ENCODE peak calls at places on chromosomes 3 and 15, in four cellular contexts. One of them, this sample, is unnamed.
A peak's percentile ranks its signal among the peaks of the same experiment; 100 is the strongest.

GRCh38 chr3:65483475-65483874 is 555.2 kb downstream of the MAGI1 start:
- DNase-seq in GM12878: no peak
- DNase-seq in HepG2: no peak
- DNase-seq in K562: no peak
- DNase-seq in this sample: no peak

GRCh38 chr3:166593776-166594175 is 756.6 kb upstream of the BCHE start:
- DNase-seq in HepG2: no peak
- DNase-seq in K562: no peak
- DNase-seq in GM12878: no peak
- DNase-seq in this sample: no peak

GRCh38 chr3:39130693-39131265 is 22.6 kb downstream of the CSRNP1 start:
- DNase-seq in GM12878: no peak
- DNase-seq in K562: no peak
- DNase-seq in HepG2: no peak
- DNase-seq in this sample: no peak

GRCh38 chr15:57560976-57561711 is 30.6 kb upstream of the MYZAP start:
- DNase-seq in GM12878: peak; percentile 26
- DNase-seq in K562: peak; percentile 71
- DNase-seq in HepG2: peak; percentile 62
- DNase-seq in this sample: peak; percentile 77

GRCh38 chr3:187831125-187832051 is 86.1 kb upstream of the BCL6 start:
- DNase-seq in GM12878: no peak
- DNase-seq in HepG2: no peak
- DNase-seq in K562: no peak
- DNase-seq in this sample: no peak

GRCh38 chr3:100400424-100400781 is 486 bp downstream of the TOMM70 start:
- DNase-seq in HepG2: peak; percentile 16
- DNase-seq in K562: no peak
- DNase-seq in GM12878: no peak
- DNase-seq in this sample: peak; percentile 3

GRCh38 chr3:82807781-82808180 is 1046.3 kb upstream of the GBE1 start:
- DNase-seq in HepG2: no peak
- DNase-seq in GM12878: no peak
- DNase-seq in K562: no peak
- DNase-seq in this sample: no peak

GRCh38 chr3:107987036-107987557 is 103.7 kb downstream of the CD47 start:
- DNase-seq in GM12878: no peak
- DNase-seq in HepG2: peak; percentile 46
- DNase-seq in K562: no peak
- DNase-seq in this sample: no peak

GRCh38 chr15:82129769-82130168 is 84.0 kb upstream of the MEX3B start:
- DNase-seq in GM12878: no peak
- DNase-seq in K562: no peak
- DNase-seq in HepG2: no peak
- DNase-seq in this sample: no peak

GRCh38 chr3:129282727-129283327 is 4.2 kb downstream of the HMCES start:
- DNase-seq in K562: no peak
- DNase-seq in GM12878: peak; percentile 88
- DNase-seq in HepG2: peak; percentile 12
- DNase-seq in this sample: no peak

GRCh38 chr3:100256724-100257123 is 4.1 kb upstream of the TBC1D23 start:
- DNase-seq in GM12878: no peak
- DNase-seq in K562: no peak
- DNase-seq in HepG2: no peak
- DNase-seq in this sample: no peak

GRCh38 chr15:40103864-40104271 is 4.8 kb downstream of the BMF start:
- DNase-seq in K562: no peak
- DNase-seq in GM12878: no peak
- DNase-seq in HepG2: no peak
- DNase-seq in this sample: no peak

GRCh38 chr15:41939986-41940385 is 32.4 kb downstream of the EHD4 start:
- DNase-seq in HepG2: no peak
- DNase-seq in K562: no peak
- DNase-seq in GM12878: no peak
- DNase-seq in this sample: no peak

GRCh38 chr3:123741058-123741511 is 143.0 kb downstream of the MYLK start:
- DNase-seq in K562: no peak
- DNase-seq in HepG2: no peak
- DNase-seq in GM12878: no peak
- DNase-seq in this sample: no peak

GRCh38 chr3:32452009-32452408 is 50.6 kb downstream of the CMTM6 start:
- DNase-seq in GM12878: no peak
- DNase-seq in K562: no peak
- DNase-seq in HepG2: no peak
- DNase-seq in this sample: no peak

GRCh38 chr3:123050666-123051065 is 16.2 kb upstream of the PDIA5 start:
- DNase-seq in GM12878: no peak
- DNase-seq in HepG2: no peak
- DNase-seq in K562: no peak
- DNase-seq in this sample: no peak

GRCh38 chr3:13013151-13013561 is 60.1 kb downstream of the IQSEC1 start:
- DNase-seq in HepG2: no peak
- DNase-seq in K562: peak; percentile 77
- DNase-seq in GM12878: no peak
- DNase-seq in this sample: no peak

GRCh38 chr3:69740103-69741021 is 1.1 kb downstream of the MITF start:
- DNase-seq in K562: peak; percentile 53
- DNase-seq in GM12878: no peak
- DNase-seq in HepG2: no peak
- DNase-seq in this sample: no peak

GRCh38 chr3:27556854-27557253 is 72.7 kb upstream of the SLC4A7 start:
- DNase-seq in HepG2: no peak
- DNase-seq in GM12878: no peak
- DNase-seq in K562: no peak
- DNase-seq in this sample: no peak

GRCh38 chr3:175426805-175427204 is 567.7 kb downstream of the NAALADL2 start:
- DNase-seq in K562: no peak
- DNase-seq in GM12878: no peak
- DNase-seq in HepG2: no peak
- DNase-seq in this sample: no peak

GRCh38 chr3:143360244-143360643 is 240.7 kb downstream of the CHST2 start:
- DNase-seq in GM12878: no peak
- DNase-seq in HepG2: no peak
- DNase-seq in K562: no peak
- DNase-seq in this sample: no peak

GRCh38 chr3:66425032-66425431 is 75.8 kb downstream of the LRIG1 start:
- DNase-seq in HepG2: no peak
- DNase-seq in GM12878: no peak
- DNase-seq in K562: no peak
- DNase-seq in this sample: no peak

GRCh38 chr3:128407986-128408692 is 58.6 kb downstream of the DNAJB8 start:
- DNase-seq in GM12878: no peak
- DNase-seq in HepG2: no peak
- DNase-seq in K562: no peak
- DNase-seq in this sample: no peak

GRCh38 chr3:23495507-23495906 is 292.4 kb downstream of the UBE2E2 start:
- DNase-seq in K562: no peak
- DNase-seq in HepG2: no peak
- DNase-seq in GM12878: no peak
- DNase-seq in this sample: no peak

GRCh38 chr15:38531509-38531908 is 33.1 kb downstream of the RASGRP1 start:
- DNase-seq in GM12878: no peak
- DNase-seq in K562: no peak
- DNase-seq in HepG2: no peak
- DNase-seq in this sample: no peak

GRCh38 chr3:173732237-173732636 is 334.7 kb downstream of the NLGN1 start:
- DNase-seq in HepG2: no peak
- DNase-seq in GM12878: no peak
- DNase-seq in K562: no peak
- DNase-seq in this sample: no peak

DNA sequence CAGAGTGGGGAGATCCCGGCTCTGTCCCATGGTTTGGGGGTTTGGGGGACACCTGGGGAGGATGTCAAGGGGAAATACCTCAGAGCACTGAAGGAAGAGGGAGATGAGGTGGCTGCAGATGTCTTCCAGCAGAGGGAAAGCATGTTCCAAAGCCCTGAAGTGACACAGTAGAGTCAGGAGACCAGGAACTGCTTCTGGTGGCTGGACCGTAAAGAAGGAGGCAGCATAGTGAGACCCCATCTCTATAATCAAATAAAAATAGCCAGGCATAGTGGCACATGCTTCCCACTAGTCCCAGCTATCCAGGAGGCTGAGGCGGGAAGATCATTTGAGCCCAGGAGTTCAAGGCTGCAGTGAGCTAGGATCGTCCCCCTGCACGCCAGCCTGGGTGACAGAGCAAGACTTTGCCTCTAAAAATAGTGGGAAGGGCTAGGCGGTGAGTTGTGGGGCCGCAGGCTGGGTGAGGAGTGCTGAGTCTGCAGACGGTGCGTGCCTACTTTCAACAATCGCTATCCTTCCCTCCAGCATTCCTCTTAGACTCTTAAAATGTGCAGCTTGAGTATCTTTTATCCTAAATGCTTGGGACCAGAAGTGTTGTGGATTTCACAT is 26.2 kb downstream of the HES1 start:
- DNase-seq in HepG2: peak; percentile 17
- DNase-seq in K562: no peak
- DNase-seq in GM12878: no peak
- DNase-seq in this sample: no peak
- TF ChIP-seq ESRRA in HepG2: no peak
- TF ChIP-seq ESRRA in K562: no peak
- TF ChIP-seq ESRRA in GM12878: no peak
- TF ChIP-seq ESRRA in this sample: no peak

GRCh38 chr15:64781299-64781698 is 5.9 kb upstream of the RBPMS2 start:
- DNase-seq in HepG2: no peak
- DNase-seq in GM12878: no peak
- DNase-seq in K562: no peak
- DNase-seq in this sample: no peak
- TF ChIP-seq SMC3 in HepG2: no peak
- TF ChIP-seq SMC3 in GM12878: no peak
- TF ChIP-seq SMC3 in K562: no peak
- TF ChIP-seq SMC3 in this sample: no peak

GRCh38 chr3:186141776-186142175 is 32.9 kb upstream of the ETV5 start:
- DNase-seq in K562: no peak
- DNase-seq in HepG2: no peak
- DNase-seq in GM12878: no peak
- DNase-seq in this sample: no peak
- TF ChIP-seq ESRRA in K562: no peak
- TF ChIP-seq ESRRA in HepG2: no peak
- TF ChIP-seq ESRRA in GM12878: no peak
- TF ChIP-seq ESRRA in this sample: no peak

GRCh38 chr3:2096196-2096595 is 2.5 kb upstream of the CNTN4 start:
- DNase-seq in GM12878: no peak
- DNase-seq in K562: no peak
- DNase-seq in HepG2: no peak
- DNase-seq in this sample: no peak

GRCh38 chr3:2099779-2100191 is 1.1 kb downstream of the CNTN4 start:
- DNase-seq in K562: no peak
- DNase-seq in HepG2: no peak
- DNase-seq in GM12878: no peak
- DNase-seq in this sample: no peak

GRCh38 chr3:2097641-2098191 is 950 bp upstream of the CNTN4 start:
- DNase-seq in HepG2: no peak
- DNase-seq in K562: no peak
- DNase-seq in GM12878: no peak
- DNase-seq in this sample: no peak

GRCh38 chr3:2099028-2099671 is 484 bp downstream of the CNTN4 start:
- DNase-seq in GM12878: no peak
- DNase-seq in K562: no peak
- DNase-seq in HepG2: no peak
- DNase-seq in this sample: no peak

GRCh38 chr3:2098398-2099027 is at the start of gene CNTN4:
- DNase-seq in K562: no peak
- DNase-seq in GM12878: no peak
- DNase-seq in HepG2: peak; percentile 24
- DNase-seq in this sample: peak; percentile 23
- TF ChIP-seq SMC3 in K562: no peak
- TF ChIP-seq SMC3 in GM12878: no peak
- TF ChIP-seq SMC3 in HepG2: no peak
- TF ChIP-seq SMC3 in this sample: no peak

DNA sequence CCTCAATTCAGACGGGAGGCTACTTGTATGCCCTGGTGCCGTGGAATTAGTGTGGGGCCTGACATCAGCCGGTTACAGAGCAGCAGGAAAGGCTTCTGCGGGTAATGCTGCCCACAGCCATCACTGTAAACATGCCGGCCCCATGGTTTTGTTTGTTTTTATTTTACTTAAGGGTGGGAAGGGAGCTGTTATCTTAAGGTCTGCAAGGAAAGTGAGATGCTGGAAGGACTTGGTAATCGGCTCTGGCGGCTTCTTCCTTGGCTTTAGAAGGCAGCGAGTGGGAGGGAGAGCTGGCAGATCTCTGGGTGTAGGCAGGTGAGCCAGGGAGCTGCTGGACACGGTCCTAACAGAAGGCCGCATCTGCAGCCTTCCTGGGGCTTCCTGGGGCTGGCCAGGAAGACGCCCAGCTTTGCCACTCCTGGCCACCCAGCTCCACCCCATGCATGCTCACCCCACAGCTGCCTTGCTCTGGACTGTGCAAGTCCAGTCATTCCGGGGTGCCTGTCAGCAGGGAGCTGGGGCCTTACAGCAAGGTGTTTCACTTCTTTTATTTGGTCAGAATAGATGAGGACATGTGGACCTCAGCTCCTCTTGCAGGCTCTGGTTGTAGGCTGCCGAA is 54.1 kb upstream of the FURIN start:
- DNase-seq in HepG2: no peak
- DNase-seq in K562: no peak
- DNase-seq in GM12878: no peak
- DNase-seq in this sample: no peak
- TF ChIP-seq ESRRA in HepG2: no peak
- TF ChIP-seq ESRRA in K562: no peak
- TF ChIP-seq ESRRA in GM12878: no peak
- TF ChIP-seq ESRRA in this sample: no peak

GRCh38 chr3:149454746-149455145 is 19.8 kb upstream of the TM4SF4 start:
- DNase-seq in GM12878: no peak
- DNase-seq in K562: no peak
- DNase-seq in HepG2: no peak
- DNase-seq in this sample: no peak
- TF ChIP-seq SMC3 in GM12878: no peak
- TF ChIP-seq SMC3 in K562: no peak
- TF ChIP-seq SMC3 in HepG2: no peak
- TF ChIP-seq SMC3 in this sample: no peak

GRCh38 chr15:59846100-59846499 is 157.0 kb upstream of the BNIP2 start:
- DNase-seq in GM12878: no peak
- DNase-seq in HepG2: no peak
- DNase-seq in K562: no peak
- DNase-seq in this sample: no peak

GRCh38 chr15:59843609-59844008 is 154.5 kb upstream of the BNIP2 start:
- DNase-seq in HepG2: no peak
- DNase-seq in GM12878: no peak
- DNase-seq in K562: no peak
- DNase-seq in this sample: no peak

DNA sequence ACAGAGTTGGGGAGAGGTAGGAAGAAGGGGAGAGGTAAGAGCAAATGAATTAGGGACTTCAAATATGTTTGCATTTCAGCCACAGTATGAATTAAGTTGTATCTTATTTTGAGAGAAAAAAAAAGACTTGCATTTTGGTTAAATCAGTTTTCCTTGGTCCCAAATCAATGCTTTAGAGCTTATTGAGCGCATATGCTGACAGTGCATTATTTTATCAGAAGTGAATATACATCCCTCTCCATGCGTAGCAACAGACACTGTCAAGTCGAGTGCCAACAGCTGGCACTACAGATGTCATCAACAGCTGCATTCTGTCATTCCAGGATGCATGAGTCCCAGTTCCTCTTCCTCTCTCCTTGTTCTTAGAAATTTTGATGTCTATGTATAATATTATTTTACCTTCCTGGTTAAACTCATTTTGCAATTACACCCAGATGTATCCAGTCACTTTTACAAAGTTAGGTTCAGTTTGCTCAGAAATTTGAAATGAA is 156.1 kb upstream of the FOXB1 start:
- DNase-seq in HepG2: no peak
- DNase-seq in GM12878: no peak
- DNase-seq in K562: no peak
- DNase-seq in this sample: no peak
- TF ChIP-seq ESRRA in HepG2: no peak
- TF ChIP-seq ESRRA in GM12878: no peak
- TF ChIP-seq ESRRA in K562: no peak
- TF ChIP-seq ESRRA in this sample: no peak

This sample was measured in A549.